ENCODE peak calls at places on chromosomes 12 and 14, in five cellular contexts. One of them, this sample, is unnamed.

GRCh38 chr12:21330682-21331253 is 3.9 kb downstream of the SLCO1A2 start:
- DNase-seq in GM23338: peak; percentile 74
- DNase-seq in GM13977: no peak
- DNase-seq in B cell: no peak
- DNase-seq in DMS 273 treated with DMSO at 0.1 percent for 48 hours: no peak
- DNase-seq in this sample: peak; percentile 53

GRCh38 chr12:87849074-87849473 is 180.1 kb downstream of the C12orf50 start:
- DNase-seq in GM23338: no peak
- DNase-seq in GM13977: no peak
- DNase-seq in B cell: no peak
- DNase-seq in DMS 273 treated with DMSO at 0.1 percent for 48 hours: no peak
- DNase-seq in this sample: no peak

GRCh38 chr12:101539148-101539547 is 55.6 kb upstream of the MYBPC1 start:
- DNase-seq in GM23338: no peak
- DNase-seq in GM13977: no peak
- DNase-seq in B cell: no peak
- DNase-seq in DMS 273 treated with DMSO at 0.1 percent for 48 hours: no peak
- DNase-seq in this sample: no peak

GRCh38 chr12:69388371-69388770 is 28.8 kb downstream of the YEATS4 start:
- DNase-seq in GM23338: no peak
- DNase-seq in GM13977: peak; percentile 11
- DNase-seq in B cell: no peak
- DNase-seq in DMS 273 treated with DMSO at 0.1 percent for 48 hours: peak; percentile 2
- DNase-seq in this sample: peak; percentile 33

GRCh38 chr12:50626026-50626425 is 121.2 kb downstream of the DIP2B start:
- DNase-seq in GM23338: no peak
- DNase-seq in GM13977: no peak
- DNase-seq in B cell: no peak
- DNase-seq in DMS 273 treated with DMSO at 0.1 percent for 48 hours: no peak
- DNase-seq in this sample: no peak

GRCh38 chr12:126874427-126875026 is 1392.4 kb upstream of the TMEM132C start:
- DNase-seq in GM23338: peak; percentile 70
- DNase-seq in GM13977: peak; percentile 67
- DNase-seq in B cell: peak; percentile 51
- DNase-seq in DMS 273 treated with DMSO at 0.1 percent for 48 hours: peak; percentile 0
- DNase-seq in this sample: peak; percentile 92

GRCh38 chr12:127928615-127929014 is 338.4 kb upstream of the TMEM132C start:
- DNase-seq in GM23338: no peak
- DNase-seq in GM13977: no peak
- DNase-seq in B cell: no peak
- DNase-seq in DMS 273 treated with DMSO at 0.1 percent for 48 hours: no peak
- DNase-seq in this sample: no peak

GRCh38 chr12:98417303-98417702 is 98.1 kb upstream of the TMPO start:
- DNase-seq in GM23338: no peak
- DNase-seq in GM13977: no peak
- DNase-seq in B cell: no peak
- DNase-seq in DMS 273 treated with DMSO at 0.1 percent for 48 hours: no peak
- DNase-seq in this sample: no peak

GRCh38 chr12:43758247-43758727 is 303 bp downstream of the PUS7L start:
- DNase-seq in GM23338: peak; percentile 36
- DNase-seq in GM13977: no peak
- DNase-seq in B cell: no peak
- DNase-seq in DMS 273 treated with DMSO at 0.1 percent for 48 hours: no peak
- DNase-seq in this sample: peak; percentile 71

GRCh38 chr12:2648406-2648805 is 146.4 kb upstream of the FKBP4 start:
- DNase-seq in GM23338: no peak
- DNase-seq in GM13977: no peak
- DNase-seq in B cell: no peak
- DNase-seq in DMS 273 treated with DMSO at 0.1 percent for 48 hours: no peak
- DNase-seq in this sample: no peak

GRCh38 chr12:64412458-64412857 is 8.3 kb downstream of the XPOT start:
- DNase-seq in GM23338: no peak
- DNase-seq in GM13977: no peak
- DNase-seq in B cell: no peak
- DNase-seq in DMS 273 treated with DMSO at 0.1 percent for 48 hours: no peak
- DNase-seq in this sample: no peak

GRCh38 chr12:10160659-10161386 is 11.1 kb downstream of the OLR1 start:
- DNase-seq in GM23338: no peak
- DNase-seq in GM13977: no peak
- DNase-seq in B cell: no peak
- DNase-seq in DMS 273 treated with DMSO at 0.1 percent for 48 hours: no peak
- DNase-seq in this sample: no peak

GRCh38 chr12:20127401-20127800 is 240.9 kb upstream of the PDE3A start:
- DNase-seq in GM23338: no peak
- DNase-seq in GM13977: no peak
- DNase-seq in B cell: no peak
- DNase-seq in DMS 273 treated with DMSO at 0.1 percent for 48 hours: no peak
- DNase-seq in this sample: no peak

GRCh38 chr14:91125801-91126200 is 11.9 kb downstream of the DGLUCY start:
- DNase-seq in GM23338: no peak
- DNase-seq in GM13977: no peak
- DNase-seq in B cell: no peak
- DNase-seq in DMS 273 treated with DMSO at 0.1 percent for 48 hours: no peak
- DNase-seq in this sample: no peak

GRCh38 chr12:69993433-69993832 is 168.4 kb downstream of the MYRFL start:
- DNase-seq in GM23338: no peak
- DNase-seq in GM13977: no peak
- DNase-seq in B cell: no peak
- DNase-seq in DMS 273 treated with DMSO at 0.1 percent for 48 hours: no peak
- DNase-seq in this sample: no peak

GRCh38 chr12:94831081-94831747 is 172.3 kb downstream of the NDUFA12 start:
- DNase-seq in GM23338: no peak
- DNase-seq in GM13977: peak; percentile 81
- DNase-seq in B cell: peak; percentile 73
- DNase-seq in DMS 273 treated with DMSO at 0.1 percent for 48 hours: no peak
- DNase-seq in this sample: no peak

GRCh38 chr12:80641936-80642335 is 65.5 kb upstream of the MYF6 start:
- DNase-seq in GM23338: no peak
- DNase-seq in GM13977: no peak
- DNase-seq in B cell: no peak
- DNase-seq in DMS 273 treated with DMSO at 0.1 percent for 48 hours: no peak
- DNase-seq in this sample: no peak

GRCh38 chr12:101501410-101502045 is 26.4 kb downstream of the SPIC start:
- DNase-seq in GM23338: no peak
- DNase-seq in GM13977: no peak
- DNase-seq in B cell: no peak
- DNase-seq in DMS 273 treated with DMSO at 0.1 percent for 48 hours: no peak
- DNase-seq in this sample: no peak

GRCh38 chr12:67669925-67670631 is 21.5 kb downstream of the DYRK2 start:
- DNase-seq in GM23338: no peak
- DNase-seq in GM13977: no peak
- DNase-seq in B cell: no peak
- DNase-seq in DMS 273 treated with DMSO at 0.1 percent for 48 hours: no peak
- DNase-seq in this sample: no peak

GRCh38 chr14:61387076-61387475 is 65.7 kb downstream of the PRKCH start:
- DNase-seq in GM23338: no peak
- DNase-seq in GM13977: no peak
- DNase-seq in B cell: no peak
- DNase-seq in DMS 273 treated with DMSO at 0.1 percent for 48 hours: no peak
- DNase-seq in this sample: no peak

GRCh38 chr14:95098984-95099599 is 58.2 kb downstream of the DICER1 start:
- DNase-seq in GM23338: peak; percentile 87
- DNase-seq in GM13977: no peak
- DNase-seq in B cell: no peak
- DNase-seq in DMS 273 treated with DMSO at 0.1 percent for 48 hours: no peak
- DNase-seq in this sample: peak; percentile 78

GRCh38 chr14:100839573-100840175 is 13.8 kb downstream of the MEG3 start:
- DNase-seq in GM23338: no peak
- DNase-seq in GM13977: no peak
- DNase-seq in B cell: no peak
- DNase-seq in DMS 273 treated with DMSO at 0.1 percent for 48 hours: no peak
- DNase-seq in this sample: no peak

GRCh38 chr12:104456950-104457745 is 400 bp downstream of the CHST11 start:
- DNase-seq in GM23338: peak; percentile 66
- DNase-seq in GM13977: peak; percentile 79
- DNase-seq in B cell: peak; percentile 78
- DNase-seq in DMS 273 treated with DMSO at 0.1 percent for 48 hours: peak; percentile 38
- DNase-seq in this sample: peak; percentile 79

GRCh38 chr14:102215071-102215470 is 75.4 kb downstream of the WDR20 start:
- DNase-seq in GM23338: no peak
- DNase-seq in GM13977: no peak
- DNase-seq in B cell: no peak
- DNase-seq in DMS 273 treated with DMSO at 0.1 percent for 48 hours: no peak
- DNase-seq in this sample: no peak

GRCh38 chr12:47984331-47984801 is 19.9 kb downstream of the COL2A1 start:
- DNase-seq in GM23338: no peak
- DNase-seq in GM13977: no peak
- DNase-seq in B cell: no peak
- DNase-seq in DMS 273 treated with DMSO at 0.1 percent for 48 hours: no peak
- DNase-seq in this sample: no peak

GRCh38 chr14:92173668-92174067 is 51.9 kb downstream of the CPSF2 start:
- DNase-seq in GM23338: no peak
- DNase-seq in GM13977: no peak
- DNase-seq in B cell: no peak
- DNase-seq in DMS 273 treated with DMSO at 0.1 percent for 48 hours: no peak
- DNase-seq in this sample: no peak

GRCh38 chr12:109741970-109742372 is 28.3 kb downstream of the FAM222A start:
- DNase-seq in GM23338: no peak
- DNase-seq in GM13977: no peak
- DNase-seq in B cell: no peak
- DNase-seq in DMS 273 treated with DMSO at 0.1 percent for 48 hours: no peak
- DNase-seq in this sample: no peak

GRCh38 chr14:94738786-94739185 is 31.1 kb downstream of the GSC start:
- DNase-seq in GM23338: no peak
- DNase-seq in GM13977: no peak
- DNase-seq in B cell: no peak
- DNase-seq in DMS 273 treated with DMSO at 0.1 percent for 48 hours: no peak
- DNase-seq in this sample: no peak

GRCh38 chr12:131882804-131883520 is 11.5 kb upstream of the ULK1 start:
- DNase-seq in GM23338: no peak
- DNase-seq in GM13977: no peak
- DNase-seq in B cell: no peak
- DNase-seq in DMS 273 treated with DMSO at 0.1 percent for 48 hours: no peak
- DNase-seq in this sample: peak; percentile 39